ENCODE peak calls at places on chromosomes 12 and 14, in four cellular contexts. One of them, this sample, is unnamed.

GRCh38 chr14:58650857-58651256 is 13.1 kb downstream of the DACT1 start:
- DNase-seq in HepG2: no peak
- DNase-seq in body of pancreas: no peak
- DNase-seq in K562: no peak
- DNase-seq in this sample: no peak

GRCh38 chr12:8916154-8916553 is 1.8 kb downstream of the PHC1 start:
- DNase-seq in HepG2: no peak
- DNase-seq in body of pancreas: no peak
- DNase-seq in K562: no peak
- DNase-seq in this sample: no peak

GRCh38 chr14:102352213-102352612 is 10.5 kb downstream of the CINP start:
- DNase-seq in HepG2: no peak
- DNase-seq in body of pancreas: no peak
- DNase-seq in K562: no peak
- DNase-seq in this sample: no peak

GRCh38 chr14:79514700-79515099 is 696.6 kb downstream of the DIO2 start:
- DNase-seq in HepG2: no peak
- DNase-seq in body of pancreas: no peak
- DNase-seq in K562: no peak
- DNase-seq in this sample: no peak

GRCh38 chr12:4630262-4630661 is 18.6 kb downstream of the AKAP3 start:
- DNase-seq in HepG2: no peak
- DNase-seq in body of pancreas: no peak
- DNase-seq in K562: no peak
- DNase-seq in this sample: no peak

GRCh38 chr12:108193922-108194321 is 64.8 kb downstream of the WSCD2 start:
- DNase-seq in HepG2: peak; percentile 9
- DNase-seq in body of pancreas: peak; percentile 40
- DNase-seq in K562: peak; percentile 66
- DNase-seq in this sample: peak; percentile 44

GRCh38 chr12:54355104-54355815 is 9.0 kb downstream of the GPR84 start:
- DNase-seq in HepG2: no peak
- DNase-seq in body of pancreas: no peak
- DNase-seq in K562: no peak
- DNase-seq in this sample: no peak

GRCh38 chr12:9328065-9328464 is 119.9 kb upstream of the PZP start:
- DNase-seq in HepG2: no peak
- DNase-seq in body of pancreas: no peak
- DNase-seq in K562: no peak
- DNase-seq in this sample: no peak

GRCh38 chr12:116164976-116165425 is 112.5 kb downstream of the MED13L start:
- DNase-seq in HepG2: no peak
- DNase-seq in body of pancreas: no peak
- DNase-seq in K562: no peak
- DNase-seq in this sample: no peak

GRCh38 chr12:70692681-70693288 is 55.6 kb upstream of the PTPRB start:
- DNase-seq in HepG2: no peak
- DNase-seq in body of pancreas: no peak
- DNase-seq in K562: peak; percentile 10
- DNase-seq in this sample: no peak

GRCh38 chr14:72925171-72925759 is 999 bp upstream of the DCAF4 start:
- DNase-seq in HepG2: peak; percentile 15
- DNase-seq in body of pancreas: peak; percentile 23
- DNase-seq in K562: peak; percentile 49
- DNase-seq in this sample: no peak

GRCh38 chr14:22370084-22370847 is 218.8 kb downstream of the DAD1 start:
- DNase-seq in HepG2: no peak
- DNase-seq in body of pancreas: peak; percentile 19
- DNase-seq in K562: no peak
- DNase-seq in this sample: no peak

DNA sequence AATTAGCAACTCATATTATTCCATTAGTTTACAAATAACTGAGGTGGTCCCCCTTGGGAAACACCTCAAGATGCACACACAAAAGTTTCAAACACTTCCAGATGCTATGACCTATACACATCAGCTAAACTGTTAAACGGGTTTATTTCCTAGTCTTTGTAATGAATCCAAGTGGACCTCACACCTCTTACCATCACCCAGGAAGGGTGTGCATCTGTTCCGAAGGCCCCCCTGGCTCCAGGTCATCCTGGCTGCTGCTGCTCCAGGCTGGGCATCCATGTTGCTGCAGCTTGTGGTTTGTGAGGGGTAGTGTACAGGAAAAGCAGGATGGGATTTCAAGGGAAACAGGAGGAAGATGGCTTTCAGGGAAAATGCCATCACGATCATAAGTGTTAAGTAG is 6.8 kb downstream of the HNRNPC start:
- DNase-seq in HepG2: no peak
- DNase-seq in body of pancreas: no peak
- DNase-seq in K562: no peak
- DNase-seq in this sample: no peak
- TF ChIP-seq POLR2A in HepG2: peak; percentile 33
- TF ChIP-seq POLR2A in body of pancreas: no peak
- TF ChIP-seq POLR2A in K562: peak; percentile 4
- TF ChIP-seq POLR2A in this sample: no peak

DNA sequence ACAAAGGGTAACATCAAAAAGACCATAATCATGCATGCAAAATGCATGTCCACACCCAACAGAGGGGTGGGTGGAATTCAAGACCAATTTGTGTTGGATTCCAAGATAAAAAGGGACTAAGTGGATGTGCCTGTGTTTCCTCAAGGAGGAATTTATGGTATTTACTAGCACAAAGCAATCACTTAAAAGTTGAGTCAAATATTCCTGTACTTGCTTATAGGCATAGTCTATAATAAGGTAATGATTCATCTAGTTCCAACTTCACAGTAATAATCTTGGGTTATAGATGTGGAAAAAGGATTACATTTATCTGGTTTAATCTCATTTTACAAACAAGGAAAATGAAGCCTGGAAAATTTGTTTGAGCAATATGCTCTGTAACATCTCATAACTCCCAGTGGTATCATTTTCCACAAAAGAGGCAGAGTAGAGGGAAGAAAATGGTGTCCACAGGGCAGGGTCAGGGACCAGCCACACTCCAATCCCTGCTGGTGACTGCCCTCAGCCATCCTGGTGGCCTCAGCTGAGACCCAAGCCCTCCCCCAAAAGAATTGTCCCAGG is 80.8 kb upstream of the REP15 start:
- DNase-seq in HepG2: no peak
- DNase-seq in body of pancreas: no peak
- DNase-seq in K562: no peak
- DNase-seq in this sample: no peak
- TF ChIP-seq POLR2A in HepG2: no peak
- TF ChIP-seq POLR2A in body of pancreas: no peak
- TF ChIP-seq POLR2A in K562: no peak
- TF ChIP-seq POLR2A in this sample: no peak

DNA sequence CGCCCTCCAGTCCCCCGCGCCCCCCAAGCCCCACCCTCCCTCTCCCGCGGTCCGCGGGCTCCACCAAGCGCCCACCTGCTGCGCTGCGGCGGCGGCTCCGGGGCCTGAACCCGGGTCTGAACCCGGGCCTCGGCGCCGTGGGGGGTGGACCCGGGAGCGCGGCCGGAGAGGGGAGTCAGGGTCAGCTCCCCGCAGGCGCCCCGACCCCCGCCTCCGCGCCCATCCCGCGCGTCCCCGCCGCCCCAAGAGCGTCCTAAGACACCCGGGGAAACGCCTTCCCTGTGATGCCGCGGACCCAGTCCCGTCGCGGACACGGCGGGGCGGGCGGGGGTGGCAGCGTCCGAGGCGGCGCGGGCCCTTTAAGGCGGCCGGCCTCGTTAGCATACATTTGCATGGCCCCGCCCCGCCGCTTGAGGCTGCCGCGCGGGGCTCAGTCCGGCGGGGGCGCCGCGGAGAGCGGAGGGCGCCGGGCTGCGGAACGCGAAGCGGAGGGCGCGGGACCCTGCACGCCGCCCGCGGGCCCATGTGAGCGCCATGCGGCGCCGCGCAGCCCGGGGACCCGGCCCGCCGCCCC is at the start of gene MMP17:
- DNase-seq in HepG2: no peak
- DNase-seq in body of pancreas: peak; percentile 68
- DNase-seq in K562: peak; percentile 86
- DNase-seq in this sample: no peak
- TF ChIP-seq POLR2A in HepG2: no peak
- TF ChIP-seq POLR2A in body of pancreas: no peak
- TF ChIP-seq POLR2A in K562: no peak
- TF ChIP-seq POLR2A in this sample: peak; percentile 86

GRCh38 chr14:48129472-48129871 is 454.1 kb upstream of the MDGA2 start:
- DNase-seq in HepG2: no peak
- DNase-seq in body of pancreas: no peak
- DNase-seq in K562: no peak
- DNase-seq in this sample: no peak

GRCh38 chr14:48127674-48128073 is 452.3 kb upstream of the MDGA2 start:
- DNase-seq in HepG2: no peak
- DNase-seq in body of pancreas: peak; percentile 9
- DNase-seq in K562: no peak
- DNase-seq in this sample: no peak

GRCh38 chr14:48125654-48126053 is 450.2 kb upstream of the MDGA2 start:
- DNase-seq in HepG2: no peak
- DNase-seq in body of pancreas: peak; percentile 67
- DNase-seq in K562: no peak
- DNase-seq in this sample: no peak
- TF ChIP-seq POLR2A in HepG2: no peak
- TF ChIP-seq POLR2A in body of pancreas: no peak
- TF ChIP-seq POLR2A in K562: no peak
- TF ChIP-seq POLR2A in this sample: no peak

DNA sequence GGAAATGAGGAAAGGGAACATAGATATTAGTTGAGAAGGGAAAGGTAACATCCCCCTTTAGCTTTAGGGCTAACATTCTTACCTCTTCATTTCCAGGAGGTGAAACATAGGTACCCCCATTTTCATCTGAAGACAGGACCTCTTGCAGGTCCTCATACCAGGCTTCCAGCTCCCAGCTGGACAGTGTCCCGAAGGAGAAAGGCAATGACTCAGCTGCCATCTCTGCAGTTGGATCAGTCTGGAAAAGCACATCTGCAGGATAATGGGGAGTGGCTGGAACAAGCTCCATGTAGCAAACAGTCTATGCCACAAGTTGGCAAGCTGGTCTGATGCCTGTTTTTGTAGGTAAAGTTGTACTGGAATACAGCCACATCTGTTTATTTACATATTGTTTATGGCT is 3.1 kb downstream of the DDIT3 start:
- DNase-seq in HepG2: no peak
- DNase-seq in body of pancreas: peak; percentile 17
- DNase-seq in K562: no peak
- DNase-seq in this sample: no peak
- TF ChIP-seq POLR2A in HepG2: no peak
- TF ChIP-seq POLR2A in body of pancreas: no peak
- TF ChIP-seq POLR2A in K562: peak; percentile 12
- TF ChIP-seq POLR2A in this sample: no peak